ENCODE peak calls at places on chromosomes 13 and 19, in nine cellular contexts. L is RPMI7951, X is OCI-LY7, D is T-cell, R is HEK293T, U is astrocyte, Y is choroid plexus epithelial cell, Q is T-helper 17 cell, Z is neural crest cell. H is an unnamed sample.

GRCh38 chr19:42178791-42179500 is 38.5 kb downstream of the DEDD2 start:
- DNase-seq in L (no peak), X (peak), D (no peak), R (peak), U (no peak), Y (no peak), Q (no peak), Z (peak), H (peak)

GRCh38 chr19:10574462-10574861 is 5.7 kb upstream of the CDKN2D start:
- DNase-seq in L (no peak), X (no peak), D (no peak), R (no peak), U (no peak), Y (no peak), Q (no peak), Z (no peak), H (no peak)

GRCh38 chr19:42122691-42123607 is 9.3 kb downstream of the POU2F2 start:
- DNase-seq in L (peak), X (peak), D (no peak), R (no peak), U (no peak), Y (no peak), Q (no peak), Z (no peak), H (no peak)

GRCh38 chr19:58543826-58544590 is at the start of gene TRIM28:
- DNase-seq in L (peak), X (peak), D (peak), R (peak), U (peak), Y (peak), Q (peak), Z (peak), H (no peak)

GRCh38 chr13:99293178-99293577 is 14.0 kb downstream of the GPR183 start:
- DNase-seq in L (no peak), X (no peak), D (no peak), R (no peak), U (no peak), Y (no peak), Q (no peak), Z (no peak), H (no peak)

GRCh38 chr19:3234800-3235199 is 10.3 kb downstream of the CELF5 start:
- DNase-seq in L (no peak), X (no peak), D (no peak), R (peak), U (no peak), Y (no peak), Q (no peak), Z (no peak), H (no peak)

GRCh38 chr19:45769821-45770191 is 754 bp upstream of the SIX5 start:
- DNase-seq in L (no peak), X (peak), D (peak), R (no peak), U (no peak), Y (peak), Q (peak), Z (no peak), H (no peak)

GRCh38 chr13:91346848-91347211 is 657 bp upstream of the MIR17HG start:
- DNase-seq in L (no peak), X (peak), D (peak), R (peak), U (no peak), Y (peak), Q (no peak), Z (no peak), H (no peak)

GRCh38 chr19:33438016-33438671 is 64.6 kb downstream of the CEBPG start:
- DNase-seq in L (peak), X (no peak), D (no peak), R (no peak), U (peak), Y (peak), Q (no peak), Z (no peak), H (no peak)

GRCh38 chr19:41860419-41861097 is 503 bp downstream of the RPS19 start:
- DNase-seq in L (no peak), X (peak), D (no peak), R (no peak), U (no peak), Y (peak), Q (no peak), Z (no peak), H (no peak)

GRCh38 chr13:34349091-34349722 is 531.3 kb downstream of the RFC3 start:
- DNase-seq in L (peak), X (no peak), D (no peak), R (no peak), U (peak), Y (peak), Q (no peak), Z (no peak), H (no peak)